ENCODE peak calls at places on chromosomes 12 and 14, in six cellular contexts. P, S, B, X, Q and W are unnamed samples.

GRCh38 chr12:107662431-107662830 is 23.2 kb upstream of the PWP1 start:
- DNase-seq in P (no peak), B (no peak), X (no peak), Q (no peak), S (no peak), W (no peak)

GRCh38 chr14:80419339-80419738 is 208.0 kb upstream of the DIO2 start:
- DNase-seq in X (no peak), S (no peak), B (no peak), P (no peak), Q (no peak), W (no peak)

GRCh38 chr12:96578526-96579125 is 89.2 kb downstream of the CFAP54 start:
- DNase-seq in Q (peak; percentile 7), B (peak; percentile 73), X (no peak), P (no peak), S (peak; percentile 76), W (no peak)

GRCh38 chr14:102568115-102568614 is 24.3 kb upstream of the RCOR1 start:
- DNase-seq in X (peak; percentile 46), S (no peak), B (peak; percentile 77), Q (no peak), P (peak; percentile 52), W (no peak)

GRCh38 chr12:109346920-109347319 is 780 bp upstream of the MYO1H start:
- DNase-seq in X (no peak), P (no peak), Q (no peak), S (no peak), B (peak; percentile 13), W (no peak)

GRCh38 chr14:60657609-60657983 is 8.3 kb upstream of the SIX1 start:
- DNase-seq in Q (no peak), S (no peak), P (no peak), B (peak; percentile 51), X (no peak), W (peak; percentile 72)

GRCh38 chr12:72692338-72692737 is 420.2 kb downstream of the TRHDE start:
- DNase-seq in P (no peak), Q (no peak), S (no peak), B (no peak), X (no peak), W (no peak)

GRCh38 chr12:105882404-105882803 is 256.4 kb downstream of the NUAK1 start:
- DNase-seq in X (no peak), B (no peak), S (no peak), Q (peak; percentile 73), P (no peak), W (no peak)

GRCh38 chr14:79730911-79731310 is 480.4 kb downstream of the DIO2 start:
- DNase-seq in X (no peak), S (no peak), Q (no peak), P (no peak), B (no peak), W (no peak)

GRCh38 chr12:84397279-84397678 is 515.3 kb downstream of the SLC6A15 start:
- DNase-seq in P (no peak), S (peak; percentile 5), B (no peak), X (no peak), Q (no peak), W (no peak)

GRCh38 chr14:72433511-72433910 is 460.4 kb downstream of the DPF3 start:
- DNase-seq in B (no peak), P (no peak), Q (no peak), S (peak; percentile 67), X (no peak), W (no peak)

GRCh38 chr14:34453226-34453625 is 8.8 kb downstream of the SPTSSA start:
- DNase-seq in S (no peak), X (no peak), Q (no peak), B (no peak), P (no peak), W (no peak)

GRCh38 chr12:114902665-114903393 is 218.9 kb upstream of the TBX3 start:
- DNase-seq in B (no peak), P (no peak), Q (peak; percentile 85), S (peak; percentile 95), X (no peak), W (no peak)

GRCh38 chr14:100109594-100109955 is 44.4 kb downstream of the EVL start:
- DNase-seq in Q (no peak), X (no peak), S (no peak), P (no peak), B (no peak), W (no peak)

GRCh38 chr12:104579716-104580495 is 123.2 kb downstream of the CHST11 start:
- DNase-seq in X (no peak), Q (no peak), S (peak; percentile 57), B (no peak), P (no peak), W (no peak)

GRCh38 chr12:9509464-9510166 is 98.1 kb downstream of the KLRB1 start:
- DNase-seq in P (no peak), S (peak; percentile 59), B (peak; percentile 0), X (no peak), Q (peak; percentile 52), W (no peak)

GRCh38 chr14:92624764-92625163 is 111.2 kb downstream of the RIN3 start:
- DNase-seq in Q (no peak), B (no peak), P (no peak), S (no peak), X (no peak), W (no peak)

GRCh38 chr14:59086241-59086899 is 102.1 kb upstream of the DAAM1 start:
- DNase-seq in B (no peak), S (no peak), X (no peak), Q (no peak), P (no peak), W (no peak)

GRCh38 chr12:122403831-122404230 is 18.6 kb downstream of the CLIP1 start:
- DNase-seq in P (peak; percentile 37), Q (no peak), S (no peak), B (no peak), X (no peak), W (no peak)

GRCh38 chr12:53298154-53298553 is 1.3 kb upstream of the MYG1 start:
- DNase-seq in X (no peak), Q (peak; percentile 95), P (no peak), B (no peak), S (peak; percentile 93), W (no peak)

GRCh38 chr12:6823161-6824084 is 1.8 kb downstream of the GPR162 start:
- DNase-seq in S (peak; percentile 32), Q (no peak), P (no peak), B (no peak), X (no peak), W (no peak)

GRCh38 chr12:28563926-28564325 is 373.7 kb downstream of the CCDC91 start:
- DNase-seq in X (no peak), P (no peak), B (no peak), S (peak; percentile 51), Q (peak; percentile 71), W (no peak)

GRCh38 chr14:67395086-67395875 is 16.7 kb downstream of the PLEK2 start:
- DNase-seq in S (no peak), B (no peak), X (no peak), Q (no peak), P (no peak), W (no peak)

GRCh38 chr12:42791399-42791798 is 201.9 kb upstream of the PRICKLE1 start:
- DNase-seq in B (no peak), S (no peak), X (no peak), Q (no peak), P (no peak), W (no peak)

GRCh38 chr12:82527165-82527780 is 159.4 kb upstream of the TMTC2 start:
- DNase-seq in S (peak; percentile 49), Q (peak; percentile 8), P (no peak), B (peak; percentile 66), X (no peak), W (no peak)

GRCh38 chr12:62505786-62506185 is 39.2 kb downstream of the MON2 start:
- DNase-seq in Q (no peak), B (no peak), P (no peak), X (no peak), S (no peak), W (no peak)

GRCh38 chr14:27199272-27199671 is 601.4 kb upstream of the NOVA1 start:
- DNase-seq in S (no peak), P (no peak), X (no peak), Q (no peak), B (no peak), W (no peak)

GRCh38 chr12:83128529-83128928 is 441.8 kb downstream of the TMTC2 start:
- DNase-seq in X (no peak), S (no peak), Q (no peak), B (no peak), P (no peak), W (no peak)

GRCh38 chr12:53220857-53221202 is 11.2 kb downstream of the RARG start:
- DNase-seq in B (peak; percentile 90), Q (peak; percentile 69), S (peak; percentile 95), X (peak; percentile 71), P (peak; percentile 82), W (peak; percentile 94)

GRCh38 chr14:30283822-30284446 is 275.0 kb upstream of the G2E3 start:
- DNase-seq in P (no peak), X (no peak), B (peak; percentile 25), Q (no peak), S (peak; percentile 66), W (no peak)

GRCh38 chr14:22558221-22558913 is 30.7 kb downstream of the DAD1 start:
- DNase-seq in P (peak; percentile 77), B (peak; percentile 71), S (no peak), Q (no peak), X (no peak), W (no peak)

GRCh38 chr14:61668267-61668666 is 27.0 kb upstream of the HIF1A start:
- DNase-seq in P (peak; percentile 34), X (no peak), S (no peak), Q (no peak), B (no peak), W (no peak)